ENCODE peak calls at places on chromosomes 6 and 20, in seven cellular contexts. V is SJSA1, C is adrenal gland, J is sigmoid colon, Q is spleen, E is heart left ventricle, P is psoas muscle. N is an unnamed sample.

GRCh38 chr6:44161997-44162338 is 3.3 kb downstream of the CAPN11 start:
- DNase-seq in V (no peak), C (peak), J (no peak), Q (no peak), E (no peak), P (no peak), N (no peak)

GRCh38 chr20:63746766-63747315 is 7.3 kb downstream of the SLC2A4RG start:
- DNase-seq in V (peak), C (no peak), J (no peak), Q (no peak), E (no peak), P (no peak), N (no peak)

GRCh38 chr20:33169176-33169794 is 1.3 kb downstream of the BPIFA2 start:
- DNase-seq in V (no peak), C (no peak), J (no peak), Q (no peak), E (no peak), P (no peak), N (no peak)

GRCh38 chr6:69026243-69026642 is 391.2 kb downstream of the ADGRB3 start:
- DNase-seq in V (no peak), C (no peak), J (no peak), Q (no peak), E (no peak), P (no peak), N (no peak)

GRCh38 chr6:147936703-147937102 is 405.9 kb upstream of the SASH1 start:
- DNase-seq in V (no peak), C (no peak), J (no peak), Q (no peak), E (no peak), P (no peak), N (no peak)

GRCh38 chr6:144289006-144289405 is 3.9 kb downstream of the UTRN start:
- DNase-seq in V (no peak), C (no peak), J (no peak), Q (no peak), E (no peak), P (no peak), N (no peak)

GRCh38 chr6:80547827-80548226 is 441.4 kb downstream of the BCKDHB start:
- DNase-seq in V (peak), C (no peak), J (no peak), Q (no peak), E (no peak), P (no peak), N (no peak)

GRCh38 chr6:88952065-88952704 is 11.2 kb downstream of the RNGTT start:
- DNase-seq in V (no peak), C (no peak), J (no peak), Q (no peak), E (no peak), P (no peak), N (no peak)

GRCh38 chr6:29596381-29596900 is 11.5 kb downstream of the OR2H2 start:
- DNase-seq in V (no peak), C (no peak), J (no peak), Q (no peak), E (no peak), P (no peak), N (no peak)

GRCh38 chr20:24461848-24462247 is 7.6 kb upstream of the SYNDIG1 start:
- DNase-seq in V (no peak), C (no peak), J (no peak), Q (no peak), E (no peak), P (no peak), N (no peak)

GRCh38 chr6:40947876-40948514 is 91.0 kb downstream of the UNC5CL start:
- DNase-seq in V (no peak), C (no peak), J (no peak), Q (no peak), E (no peak), P (no peak), N (no peak)

GRCh38 chr6:41682966-41683459 is 44.7 kb downstream of the MDFI start:
- DNase-seq in V (no peak), C (no peak), J (no peak), Q (no peak), E (no peak), P (no peak), N (peak)

GRCh38 chr20:40727960-40728359 is 38.9 kb upstream of the MAFB start:
- DNase-seq in V (no peak), C (no peak), J (no peak), Q (no peak), E (no peak), P (no peak), N (no peak)

GRCh38 chr6:111727798-111728197 is 122.1 kb upstream of the TRAF3IP2 start:
- DNase-seq in V (no peak), C (no peak), J (no peak), Q (no peak), E (no peak), P (no peak), N (no peak)

GRCh38 chr6:151113641-151114040 is 126.1 kb upstream of the AKAP12 start:
- DNase-seq in V (no peak), C (no peak), J (no peak), Q (no peak), E (no peak), P (no peak), N (no peak)

GRCh38 chr20:15166744-15167143 is 829.3 kb upstream of the FLRT3 start:
- DNase-seq in V (no peak), C (no peak), J (no peak), Q (no peak), E (no peak), P (no peak), N (no peak)

GRCh38 chr20:36631651-36632050 is 14.3 kb downstream of the SLA2 start:
- DNase-seq in V (no peak), C (no peak), J (no peak), Q (no peak), E (no peak), P (no peak), N (no peak)

GRCh38 chr6:82396964-82397761 is 33.5 kb downstream of the TPBG start:
- DNase-seq in V (peak), C (no peak), J (no peak), Q (no peak), E (no peak), P (no peak), N (no peak)

GRCh38 chr6:14001329-14002012 is 76.7 kb downstream of the RNF182 start:
- DNase-seq in V (peak), C (no peak), J (no peak), Q (no peak), E (no peak), P (no peak), N (no peak)

GRCh38 chr6:27669278-27669797 is 196.4 kb upstream of the ZNF184 start:
- DNase-seq in V (no peak), C (no peak), J (no peak), Q (no peak), E (no peak), P (no peak), N (no peak)

GRCh38 chr20:64188682-64189529 is 24.7 kb downstream of the MYT1 start:
- DNase-seq in V (no peak), C (peak), J (no peak), Q (no peak), E (no peak), P (no peak), N (no peak)

GRCh38 chr6:15779726-15780125 is 116.9 kb upstream of the DTNBP1 start:
- DNase-seq in V (no peak), C (no peak), J (no peak), Q (no peak), E (no peak), P (no peak), N (no peak)

GRCh38 chr6:160261991-160262718 is 3.5 kb upstream of the SLC22A2 start:
- DNase-seq in V (no peak), C (no peak), J (no peak), Q (no peak), E (no peak), P (no peak), N (no peak)

GRCh38 chr6:25670793-25671513 is 18.9 kb downstream of the SCGN start:
- DNase-seq in V (no peak), C (no peak), J (no peak), Q (no peak), E (no peak), P (no peak), N (no peak)

GRCh38 chr20:59938696-59939051 is 1.4 kb downstream of the PPP1R3D start:
- DNase-seq in V (no peak), C (peak), J (peak), Q (no peak), E (peak), P (peak), N (peak)

GRCh38 chr6:130932956-130933355 is 105.8 kb downstream of the SMLR1 start:
- DNase-seq in V (no peak), C (no peak), J (no peak), Q (no peak), E (no peak), P (no peak), N (no peak)

GRCh38 chr6:129120856-129121255 is 237.9 kb downstream of the LAMA2 start:
- DNase-seq in V (peak), C (no peak), J (no peak), Q (no peak), E (no peak), P (no peak), N (no peak)

GRCh38 chr6:2858678-2859324 is 17.1 kb upstream of the SERPINB1 start:
- DNase-seq in V (no peak), C (no peak), J (no peak), Q (no peak), E (no peak), P (no peak), N (no peak)

GRCh38 chr6:151069641-151070040 is 170.1 kb upstream of the AKAP12 start:
- DNase-seq in V (no peak), C (no peak), J (peak), Q (no peak), E (no peak), P (no peak), N (no peak)

GRCh38 chr6:73648166-73648565 is 5.6 kb downstream of the SLC17A5 start:
- DNase-seq in V (no peak), C (no peak), J (no peak), Q (no peak), E (no peak), P (no peak), N (no peak)

GRCh38 chr6:142946924-142947701 is 2.1 kb upstream of the HIVEP2 start:
- DNase-seq in V (peak), C (peak), J (peak), Q (peak), E (peak), P (peak), N (peak)

GRCh38 chr6:25006565-25007001 is 70.8 kb upstream of the RIPOR2 start:
- DNase-seq in V (no peak), C (peak), J (peak), Q (peak), E (peak), P (peak), N (no peak)

GRCh38 chr6:21479140-21479539 is 114.4 kb upstream of the SOX4 start:
- DNase-seq in V (no peak), C (peak), J (no peak), Q (no peak), E (peak), P (no peak), N (peak)

GRCh38 chr6:16316741-16317251 is 78.4 kb downstream of the GMPR start:
- DNase-seq in V (peak), C (peak), J (no peak), Q (no peak), E (no peak), P (no peak), N (no peak)

GRCh38 chr20:13220194-13220856 is 749 bp upstream of the ISM1 start:
- DNase-seq in V (no peak), C (peak), J (peak), Q (peak), E (no peak), P (peak), N (peak)

GRCh38 chr20:60361761-60362410 is 403.7 kb downstream of the CDH26 start:
- DNase-seq in V (no peak), C (no peak), J (no peak), Q (no peak), E (no peak), P (no peak), N (no peak)

GRCh38 chr6:167092672-167093339 is 30.1 kb upstream of the CCR6 start:
- DNase-seq in V (no peak), C (no peak), J (no peak), Q (peak), E (no peak), P (no peak), N (no peak)

GRCh38 chr6:167093922-167094432 is 28.9 kb upstream of the CCR6 start:
- DNase-seq in V (no peak), C (no peak), J (no peak), Q (peak), E (peak), P (no peak), N (no peak)

GRCh38 chr6:167094436-167094819 is 28.5 kb upstream of the CCR6 start:
- DNase-seq in V (no peak), C (no peak), J (no peak), Q (no peak), E (no peak), P (no peak), N (no peak)

GRCh38 chr6:167094820-167095637 is 27.9 kb upstream of the CCR6 start:
- DNase-seq in V (no peak), C (no peak), J (no peak), Q (no peak), E (no peak), P (no peak), N (no peak)

DNA sequence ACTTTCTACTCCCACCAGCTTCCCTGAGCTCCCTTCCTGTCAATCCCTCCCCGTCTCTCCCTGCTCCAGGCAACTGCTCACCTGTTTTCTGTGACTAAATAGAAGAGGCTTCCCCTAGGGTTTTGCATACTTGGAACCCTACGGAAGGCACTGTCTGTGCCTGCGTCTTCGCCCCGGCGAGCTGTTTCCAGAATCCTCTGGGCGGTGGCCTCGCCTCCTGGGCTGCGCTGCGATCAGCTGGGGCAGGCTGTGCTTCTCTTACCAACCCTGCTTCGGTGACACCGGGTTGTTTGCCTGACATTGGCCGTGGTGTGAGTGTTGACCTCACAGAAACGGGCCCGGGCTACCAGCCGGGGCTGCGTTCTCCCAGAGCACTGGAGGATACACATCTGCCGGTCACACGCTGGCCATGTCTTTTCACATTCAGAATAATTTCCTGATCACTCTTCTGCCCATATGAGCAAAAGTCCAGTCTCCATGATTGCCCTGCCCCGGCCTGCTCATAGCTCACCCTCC is 29.4 kb upstream of the CCR6 start:
- DNase-seq in V (no peak), C (no peak), J (no peak), Q (peak), E (no peak), P (no peak), N (no peak)
- H3K27ac ChIP-seq in V (no peak), C (no peak), J (no peak), Q (peak), E (no peak), P (no peak), N (no peak)

DNA sequence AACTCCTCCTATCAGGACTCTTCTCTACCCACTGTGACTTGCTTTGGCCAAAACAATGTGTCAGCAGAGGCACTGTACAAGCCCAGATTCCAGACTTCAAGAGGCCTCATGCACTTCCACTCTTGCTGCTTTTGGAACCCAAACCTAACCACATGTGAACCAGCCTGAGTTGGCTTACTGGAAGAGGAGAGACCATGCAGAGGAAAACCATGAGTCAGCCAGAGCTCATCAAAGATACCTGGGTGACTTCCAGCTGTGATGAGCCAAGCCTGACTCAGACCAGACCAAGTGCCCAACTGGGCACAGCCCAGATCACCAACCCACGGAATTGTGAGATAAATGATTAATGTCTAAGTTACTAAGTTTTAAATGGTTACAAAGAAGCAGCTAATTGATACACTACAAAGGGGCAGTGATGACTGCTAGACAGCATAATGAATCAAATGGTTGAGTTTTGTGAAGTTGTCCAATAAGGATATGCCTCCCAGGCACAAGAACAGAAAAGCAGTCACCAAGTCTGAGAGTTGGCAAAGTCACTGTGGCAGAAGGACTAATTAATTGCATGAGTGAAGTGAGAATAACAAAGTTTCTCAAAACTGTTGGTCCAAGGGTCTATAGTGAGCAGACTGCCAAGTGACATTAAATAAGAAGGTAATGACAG is 16.1 kb upstream of the BEND6 start:
- DNase-seq in V (peak), C (peak), J (no peak), Q (no peak), E (peak), P (peak), N (peak)
- H3K27ac ChIP-seq in V (no peak), C (no peak), J (no peak), Q (no peak), E (no peak), P (peak), N (no peak)

GRCh38 chr6:39210437-39210836 is 18.8 kb downstream of the KCNK5 start:
- DNase-seq in V (no peak), C (no peak), J (no peak), Q (no peak), E (no peak), P (no peak), N (no peak)
- H3K27ac ChIP-seq in V (no peak), C (no peak), J (no peak), Q (no peak), E (no peak), P (no peak), N (no peak)

DNA sequence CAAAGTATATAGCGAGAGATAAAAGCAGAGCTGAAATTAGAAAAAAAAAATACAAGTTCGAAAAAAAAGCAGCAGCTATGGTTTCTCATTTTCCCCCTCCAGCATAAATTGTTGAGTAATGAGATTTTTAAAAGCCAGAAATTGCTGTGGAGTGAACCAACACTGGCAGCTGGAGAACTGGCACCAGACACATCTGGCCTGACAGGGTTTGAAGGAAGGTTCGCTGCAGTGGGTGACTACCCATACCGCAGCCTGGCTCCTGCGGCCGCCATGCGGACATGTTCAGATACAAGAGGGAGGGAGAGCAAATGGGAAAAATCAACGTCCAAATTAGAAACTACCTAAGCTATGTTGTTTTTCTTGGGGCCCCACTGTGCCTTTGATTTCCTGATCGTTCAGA is 3.3 kb downstream of the APCDD1L start:
- DNase-seq in V (peak), C (no peak), J (no peak), Q (no peak), E (no peak), P (no peak), N (no peak)
- H3K27ac ChIP-seq in V (no peak), C (no peak), J (no peak), Q (no peak), E (no peak), P (no peak), N (no peak)

GRCh38 chr20:58407201-58407873 is 18.3 kb downstream of the VAPB start:
- DNase-seq in V (no peak), C (no peak), J (no peak), Q (no peak), E (no peak), P (no peak), N (no peak)
- H3K27ac ChIP-seq in V (peak), C (peak), J (no peak), Q (peak), E (no peak), P (peak), N (no peak)

GRCh38 chr6:34663887-34664269 is 32.7 kb downstream of the ILRUN start:
- DNase-seq in V (no peak), C (no peak), J (no peak), Q (no peak), E (no peak), P (no peak), N (no peak)

GRCh38 chr6:34665019-34665418 is 31.5 kb downstream of the ILRUN start:
- DNase-seq in V (no peak), C (no peak), J (no peak), Q (no peak), E (no peak), P (no peak), N (no peak)

GRCh38 chr6:34664270-34664971 is 32.1 kb downstream of the ILRUN start:
- DNase-seq in V (no peak), C (no peak), J (no peak), Q (no peak), E (no peak), P (no peak), N (no peak)

GRCh38 chr6:34661379-34661778 is 35.2 kb downstream of the ILRUN start:
- DNase-seq in V (no peak), C (no peak), J (no peak), Q (no peak), E (no peak), P (no peak), N (no peak)

DNA sequence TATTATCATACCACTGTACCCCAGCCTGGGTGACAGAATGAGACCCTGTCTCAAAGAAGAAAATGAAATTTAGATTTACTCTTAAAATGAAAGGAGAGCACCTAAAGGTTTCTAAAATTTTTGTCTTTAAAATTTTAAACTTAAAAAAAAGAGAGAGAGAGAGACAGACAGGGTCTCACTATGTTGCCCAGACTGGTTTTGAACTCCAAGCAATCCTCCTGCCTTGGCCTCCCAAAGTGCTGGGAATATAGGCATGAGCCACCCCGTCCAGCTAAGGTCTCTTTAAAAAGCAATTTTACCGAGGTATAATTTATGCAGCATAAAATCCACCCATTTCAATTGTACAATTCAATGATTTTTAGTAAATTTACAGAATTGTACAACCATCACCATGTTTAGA is 33.2 kb downstream of the ILRUN start:
- DNase-seq in V (no peak), C (no peak), J (no peak), Q (no peak), E (no peak), P (no peak), N (no peak)
- H3K27ac ChIP-seq in V (peak), C (peak), J (no peak), Q (peak), E (no peak), P (peak), N (no peak)

DNA sequence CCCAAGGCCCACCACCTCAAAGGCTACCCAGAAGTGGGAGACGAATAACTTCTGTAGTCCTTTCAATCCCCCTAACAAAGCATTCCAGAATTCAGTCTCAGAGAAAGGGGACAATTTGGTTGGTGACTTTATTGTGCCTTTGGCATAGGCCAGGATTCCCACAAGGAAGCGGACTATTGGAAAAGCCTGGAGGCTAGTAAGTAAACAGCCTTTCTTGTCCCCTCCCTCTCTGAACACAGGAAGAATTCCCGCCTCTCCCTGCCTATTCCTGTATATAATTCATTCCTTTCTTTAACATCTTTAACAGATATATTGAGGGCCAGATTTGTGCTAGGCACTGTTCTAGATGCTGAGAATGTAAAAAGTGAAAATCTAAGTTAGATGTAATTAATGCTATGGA is 36.1 kb downstream of the RNF8 start:
- DNase-seq in V (no peak), C (no peak), J (no peak), Q (no peak), E (no peak), P (no peak), N (no peak)
- H3K27ac ChIP-seq in V (no peak), C (no peak), J (no peak), Q (no peak), E (no peak), P (no peak), N (no peak)

GRCh38 chr6:53349209-53349693 is 501 bp upstream of the ELOVL5 start:
- DNase-seq in V (no peak), C (no peak), J (no peak), Q (no peak), E (no peak), P (no peak), N (no peak)
- H3K27ac ChIP-seq in V (peak), C (peak), J (peak), Q (peak), E (peak), P (peak), N (peak)

GRCh38 chr20:16514145-16514544 is 59.1 kb downstream of the KIF16B start:
- DNase-seq in V (no peak), C (no peak), J (no peak), Q (no peak), E (no peak), P (no peak), N (no peak)
- H3K27ac ChIP-seq in V (no peak), C (no peak), J (no peak), Q (no peak), E (no peak), P (no peak), N (no peak)

N was measured in heart right ventricle.